ENCODE peak calls at places on chromosomes 3 and 15, in four cellular contexts. Y, L, T and R are unnamed samples.

GRCh38 chr3:65558821-65559220 is 479.9 kb downstream of the MAGI1 start:
- DNase-seq in Y (no peak), T (no peak), L (no peak), R (peak)

GRCh38 chr3:21551019-21551418 is 200.0 kb downstream of the ZNF385D start:
- DNase-seq in L (peak), T (peak), Y (no peak), R (peak)

GRCh38 chr3:192516850-192517249 is 210.5 kb downstream of the FGF12 start:
- DNase-seq in Y (no peak), T (no peak), L (no peak), R (no peak)

GRCh38 chr15:57312323-57313133 is 63.8 kb upstream of the CGNL1 start:
- DNase-seq in L (no peak), T (no peak), Y (no peak), R (no peak)

GRCh38 chr15:90520365-90520764 is 9.4 kb upstream of the CRTC3 start:
- DNase-seq in L (no peak), T (no peak), Y (no peak), R (no peak)

GRCh38 chr3:128784843-128785242 is 58.9 kb downstream of the RAB7A start:
- DNase-seq in Y (no peak), L (no peak), T (no peak), R (no peak)

GRCh38 chr15:98546325-98546724 is 102.0 kb upstream of the IGF1R start:
- DNase-seq in Y (no peak), T (no peak), L (no peak), R (no peak)

GRCh38 chr3:194832346-194833104 is 146.8 kb downstream of the FAM43A start:
- DNase-seq in Y (no peak), L (no peak), T (no peak), R (no peak)

GRCh38 chr15:48427960-48428547 is 96.8 kb downstream of the DUT start:
- DNase-seq in Y (peak), T (no peak), L (peak), R (no peak)

GRCh38 chr15:73049564-73050215 is 2.6 kb upstream of the NEO1 start:
- DNase-seq in T (no peak), Y (no peak), L (no peak), R (no peak)

GRCh38 chr15:85792872-85793621 is 1.7 kb downstream of the KLHL25 start:
- DNase-seq in L (no peak), Y (no peak), T (no peak), R (no peak)

GRCh38 chr15:85443593-85444328 is 63.4 kb downstream of the AKAP13 start:
- DNase-seq in Y (no peak), T (peak), L (peak), R (peak)

GRCh38 chr3:17742837-17743659 is 617 bp upstream of the TBC1D5 start:
- DNase-seq in L (no peak), T (no peak), Y (no peak), R (no peak)

GRCh38 chr15:59438891-59439290 is 905 bp downstream of the FAM81A start:
- DNase-seq in T (no peak), L (no peak), Y (no peak), R (peak)

GRCh38 chr15:59940928-59941327 is 63.2 kb upstream of the FOXB1 start:
- DNase-seq in Y (no peak), T (no peak), L (no peak), R (no peak)

GRCh38 chr3:3600665-3601340 is 198.4 kb upstream of the LRRN1 start:
- DNase-seq in T (no peak), Y (no peak), L (no peak), R (no peak)

GRCh38 chr3:39378092-39378491 is 5.1 kb upstream of the SLC25A38 start:
- DNase-seq in T (peak), L (peak), Y (no peak), R (no peak)

GRCh38 chr15:48190932-48191573 is 412 bp upstream of the CTXN2 start:
- DNase-seq in Y (peak), L (peak), T (peak), R (peak)

GRCh38 chr3:105951043-105951442 is 82.2 kb upstream of the CBLB start:
- DNase-seq in Y (no peak), L (no peak), T (no peak), R (no peak)

GRCh38 chr3:28556195-28556594 is 207.6 kb upstream of the AZI2 start:
- DNase-seq in L (no peak), Y (no peak), T (no peak), R (no peak)

GRCh38 chr3:127291611-127292010 is 3.8 kb upstream of the PRR20G start:
- DNase-seq in T (no peak), Y (no peak), L (no peak), R (no peak)

GRCh38 chr3:43072361-43072760 is 33.5 kb downstream of the POMGNT2 start:
- DNase-seq in Y (no peak), T (no peak), L (no peak), R (no peak)

GRCh38 chr3:78798266-78798832 is 969.4 kb downstream of the ROBO1 start:
- DNase-seq in T (no peak), Y (no peak), L (no peak), R (no peak)

GRCh38 chr3:12351145-12351544 is 62.3 kb downstream of the PPARG start:
- DNase-seq in T (no peak), L (no peak), Y (no peak), R (no peak)

GRCh38 chr3:10460951-10461563 is 44.3 kb downstream of the ATP2B2 start:
- DNase-seq in T (no peak), Y (no peak), L (no peak), R (no peak)

GRCh38 chr3:197718904-197719303 is 17.8 kb downstream of the RUBCN start:
- DNase-seq in Y (peak), L (peak), T (peak), R (peak)

GRCh38 chr3:105906834-105907233 is 38.0 kb upstream of the CBLB start:
- DNase-seq in L (peak), Y (peak), T (no peak), R (peak)

GRCh38 chr3:61564405-61565059 is 3.2 kb downstream of the PTPRG start:
- DNase-seq in T (peak), L (peak), Y (peak), R (peak)

GRCh38 chr15:32688151-32688639 is 29.6 kb upstream of the GREM1 start:
- DNase-seq in Y (no peak), L (peak), T (peak), R (peak)

GRCh38 chr3:124916837-124917409 is 17.6 kb downstream of the MUC13 start:
- DNase-seq in L (no peak), Y (no peak), T (no peak), R (no peak)

GRCh38 chr15:78317145-78317836 is 17.9 kb upstream of the SKIC8 start:
- DNase-seq in Y (no peak), L (peak), T (peak), R (peak)

GRCh38 chr3:131730581-131730980 is 227.8 kb upstream of the MRPL3 start:
- DNase-seq in L (peak), T (no peak), Y (no peak), R (no peak)

GRCh38 chr3:38497026-38497425 is 886 bp downstream of the EXOG start:
- DNase-seq in Y (peak), L (peak), T (no peak), R (no peak)

GRCh38 chr15:72554471-72555425 is 80.6 kb downstream of the ARIH1 start:
- DNase-seq in L (peak), T (peak), Y (no peak), R (no peak)

GRCh38 chr3:72270072-72270611 is 485.2 kb upstream of the PROK2 start:
- DNase-seq in Y (peak), L (peak), T (peak), R (peak)

GRCh38 chr3:62723171-62723570 is 152.0 kb downstream of the CADPS start:
- DNase-seq in Y (no peak), T (no peak), L (no peak), R (no peak)

GRCh38 chr15:85496551-85497545 is 116.4 kb downstream of the AKAP13 start:
- DNase-seq in T (no peak), L (no peak), Y (no peak), R (peak)